ENCODE peak calls at places on chromosome 12, in six cellular contexts. E is naive thymus-derived CD4-positive, alpha-beta T cell; O is sigmoid colon; H is heart right ventricle; W is brain microvascular endothelial cell; G is prostate gland. C is an unnamed sample.

GRCh38 chr12:46459111-46459510 is 86.5 kb upstream of the SLC38A2 start:
- DNase-seq in E (no peak), O (no peak), H (no peak), W (peak; percentile 94), G (no peak), C (no peak)

GRCh38 chr12:69241444-69242092 is 2.2 kb downstream of the CPSF6 start:
- DNase-seq in E (no peak), O (no peak), H (no peak), W (no peak), G (no peak), C (no peak)

GRCh38 chr12:14258468-14258947 is 107.0 kb upstream of the ATF7IP start:
- DNase-seq in E (no peak), O (no peak), H (no peak), W (no peak), G (no peak), C (no peak)

GRCh38 chr12:49058366-49059062 is 2.1 kb downstream of the KMT2D start:
- DNase-seq in E (no peak), O (no peak), H (no peak), W (no peak), G (no peak), C (no peak)

GRCh38 chr12:115383668-115384067 is 699.7 kb upstream of the TBX3 start:
- DNase-seq in E (no peak), O (no peak), H (no peak), W (peak; percentile 56), G (peak; percentile 92), C (no peak)

GRCh38 chr12:116927244-116927940 is 16.6 kb downstream of the FBXW8 start:
- DNase-seq in E (no peak), O (no peak), H (no peak), W (no peak), G (no peak), C (no peak)

GRCh38 chr12:64039285-64039871 is 182.7 kb downstream of the KICS2 start:
- DNase-seq in E (no peak), O (no peak), H (no peak), W (peak; percentile 29), G (peak; percentile 5), C (no peak)

GRCh38 chr12:19150273-19150895 is 20.9 kb downstream of the PLEKHA5 start:
- DNase-seq in E (no peak), O (no peak), H (no peak), W (no peak), G (no peak), C (no peak)

GRCh38 chr12:42967850-42968249 is 378.3 kb upstream of the PRICKLE1 start:
- DNase-seq in E (no peak), O (no peak), H (no peak), W (no peak), G (no peak), C (no peak)

GRCh38 chr12:130714591-130715149 is 1.4 kb downstream of the RIMBP2 start:
- DNase-seq in E (no peak), O (no peak), H (no peak), W (no peak), G (no peak), C (no peak)

GRCh38 chr12:9065607-9065856 is 50.2 kb downstream of the A2M start:
- DNase-seq in E (no peak), O (no peak), H (no peak), W (no peak), G (no peak), C (no peak)
- H3K27ac ChIP-seq in E (no peak overlapping the region), O (peak overlapping the region; percentile 96), H (peak overlapping the region; percentile 94), W (no peak overlapping the region), G (peak overlapping the region; percentile 99), C (peak overlapping the region; percentile 97)

DNA sequence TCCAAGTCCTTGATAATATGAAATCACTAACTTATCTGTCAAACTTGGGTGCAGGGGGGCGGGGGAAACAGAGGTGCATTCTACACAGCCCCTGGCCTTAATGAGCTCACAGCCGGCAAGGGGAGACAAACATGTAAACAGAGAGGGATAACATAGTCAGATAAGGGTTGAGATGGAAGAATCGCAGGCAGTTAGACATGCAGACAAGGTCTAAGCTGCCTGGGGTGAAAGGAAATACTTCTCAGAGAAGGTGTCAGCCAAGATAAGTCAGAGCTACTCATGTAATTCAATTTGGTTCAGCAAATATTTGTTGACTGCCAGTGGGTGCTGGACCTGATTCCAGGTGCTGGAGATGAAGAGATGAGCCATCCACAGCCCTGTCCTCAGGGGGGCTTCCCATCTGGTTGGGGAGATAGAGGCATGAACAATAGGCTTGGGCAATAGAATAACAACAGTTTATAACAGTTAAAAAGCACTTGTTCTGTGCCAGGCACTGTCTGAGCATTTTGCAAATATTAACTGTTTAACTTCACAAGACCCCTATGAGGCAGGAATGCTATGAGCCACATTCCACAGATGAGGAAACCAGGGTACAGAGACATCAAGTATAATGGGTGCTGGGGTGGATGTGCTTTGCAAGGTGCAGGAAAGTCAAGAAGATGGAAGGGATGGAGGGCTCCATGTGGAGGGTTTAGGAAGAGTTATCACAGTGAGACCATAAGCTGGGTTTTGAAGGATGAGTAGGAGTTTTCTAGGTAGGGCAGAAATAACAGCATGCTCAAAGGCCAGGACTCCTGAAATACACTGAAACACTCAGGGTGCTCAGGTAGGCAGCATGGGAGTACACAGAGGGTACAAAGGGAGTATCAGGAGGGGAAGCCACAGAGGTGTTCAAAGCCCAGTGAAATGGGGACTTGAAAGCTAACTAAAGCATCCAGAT is 79.0 kb downstream of the WSCD2 start:
- DNase-seq in E (no peak), O (no peak), H (no peak), W (no peak), G (no peak), C (no peak)
- H3K4me3 ChIP-seq in E (no peak overlapping the region), O (no peak overlapping the region), H (no peak overlapping the region), W (no peak overlapping the region), G (no peak overlapping the region), C (no peak overlapping the region)

GRCh38 chr12:92272301-92272964 is 126.8 kb upstream of the BTG1 start:
- DNase-seq in E (no peak), O (no peak), H (no peak), W (no peak), G (peak; percentile 25), C (no peak)

GRCh38 chr12:92270501-92270900 is 124.9 kb upstream of the BTG1 start:
- DNase-seq in E (no peak), O (no peak), H (no peak), W (no peak), G (no peak), C (no peak)

GRCh38 chr12:92275443-92276154 is 130.0 kb upstream of the BTG1 start:
- DNase-seq in E (no peak), O (no peak), H (no peak), W (no peak), G (no peak), C (no peak)

DNA sequence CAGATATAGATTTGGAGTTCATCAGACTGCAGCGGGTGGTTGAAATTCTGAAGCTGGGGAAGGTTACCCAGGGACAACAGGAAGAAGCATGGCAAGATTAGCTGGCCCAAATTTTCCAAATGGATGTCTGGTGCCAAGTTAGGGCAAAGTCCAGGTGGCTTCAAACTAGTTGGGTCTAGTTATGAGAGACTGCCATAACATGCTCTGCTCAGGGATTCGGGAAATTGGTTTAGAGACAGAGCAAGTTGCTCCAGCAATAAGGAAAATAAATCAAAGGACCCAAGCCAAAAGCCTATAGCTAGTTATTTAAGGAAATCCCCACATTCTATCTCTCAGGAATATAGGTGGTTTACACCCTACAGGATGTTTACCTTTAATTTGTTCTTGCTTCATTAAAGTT is 125.7 kb upstream of the BTG1 start:
- DNase-seq in E (no peak), O (no peak), H (no peak), W (no peak), G (peak; percentile 4), C (no peak)
- H3K27ac ChIP-seq in E (no peak overlapping the region), O (no peak overlapping the region), H (no peak overlapping the region), W (no peak overlapping the region), G (no peak overlapping the region), C (no peak overlapping the region)

DNA sequence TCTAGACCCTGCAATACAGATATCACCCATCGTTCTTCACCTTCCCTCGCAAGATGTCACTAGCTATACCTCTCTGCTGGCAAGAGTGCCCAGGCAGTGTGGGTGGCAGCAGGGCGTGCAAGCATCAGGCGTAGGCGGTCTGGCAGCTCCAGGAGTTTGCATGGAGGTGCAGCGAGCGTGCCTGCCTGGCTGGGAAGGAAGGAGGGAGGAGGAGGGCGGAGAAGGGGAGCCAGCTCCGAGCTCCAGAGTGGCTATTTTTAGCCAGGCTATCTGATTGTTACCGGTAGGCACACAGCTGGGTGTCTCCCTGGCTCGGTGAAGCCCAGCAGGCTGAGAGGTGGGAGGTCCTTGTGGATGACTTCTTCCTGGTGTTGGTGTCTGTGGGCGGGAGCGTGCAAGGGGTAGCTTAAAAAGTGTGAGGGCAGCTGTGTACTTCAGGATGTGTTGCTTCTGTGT is 6.2 kb downstream of the FOXJ2 start:
- DNase-seq in E (no peak), O (peak; percentile 87), H (peak; percentile 60), W (peak; percentile 46), G (peak; percentile 82), C (peak; percentile 62)
- H3K4me3 ChIP-seq in E (peak overlapping the region; percentile 42), O (no peak overlapping the region), H (peak overlapping the region; percentile 29), W (peak overlapping the region; percentile 20), G (no peak overlapping the region), C (peak overlapping the region; percentile 97)

DNA sequence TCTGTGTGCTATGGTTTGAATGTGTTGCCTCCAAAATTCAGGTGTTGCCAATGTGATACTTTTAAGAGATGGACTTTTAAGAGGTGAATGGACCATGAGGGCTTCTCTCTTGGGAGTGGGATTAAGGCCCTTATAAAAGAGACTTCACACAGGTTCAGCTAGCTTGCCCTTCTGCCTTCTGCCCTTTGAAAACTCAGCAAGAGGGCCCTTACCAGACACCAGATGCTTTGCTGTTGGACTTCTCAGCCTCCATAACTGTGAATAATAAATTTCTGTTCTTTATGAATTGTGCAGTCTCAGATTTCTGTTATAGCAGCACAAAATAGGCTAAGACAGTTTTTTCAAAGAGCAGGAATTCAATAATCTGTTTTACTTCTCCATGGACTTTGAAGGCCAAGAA is 86.1 kb downstream of the DIP2B start:
- DNase-seq in E (no peak), O (no peak), H (no peak), W (no peak), G (no peak), C (no peak)
- H3K27ac ChIP-seq in E (no peak overlapping the region), O (no peak overlapping the region), H (no peak overlapping the region), W (no peak overlapping the region), G (no peak overlapping the region), C (no peak overlapping the region)

GRCh38 chr12:77372026-77372425 is 306.7 kb upstream of the E2F7 start:
- DNase-seq in E (no peak), O (no peak), H (no peak), W (no peak), G (no peak), C (no peak)

GRCh38 chr12:77366616-77367015 is 301.2 kb upstream of the E2F7 start:
- DNase-seq in E (no peak), O (no peak), H (no peak), W (no peak), G (no peak), C (no peak)

GRCh38 chr12:77372469-77372868 is 307.1 kb upstream of the E2F7 start:
- DNase-seq in E (no peak), O (no peak), H (no peak), W (no peak), G (no peak), C (no peak)

GRCh38 chr12:77364400-77364799 is 299.0 kb upstream of the E2F7 start:
- DNase-seq in E (no peak), O (no peak), H (no peak), W (no peak), G (no peak), C (no peak)

GRCh38 chr12:77368379-77368778 is 303.0 kb upstream of the E2F7 start:
- DNase-seq in E (no peak), O (no peak), H (no peak), W (no peak), G (no peak), C (no peak)
- H3K4me3 ChIP-seq in E (no peak overlapping the region), O (no peak overlapping the region), H (no peak overlapping the region), W (no peak overlapping the region), G (no peak overlapping the region), C (no peak overlapping the region)

C was measured in left ventricle myocardium inferior.